ENCODE peak calls at places on chromosomes 4 and X, in seven cellular contexts. N is fibroblast of lung, M is left ventricle myocardium inferior, S is tibial artery, V is psoas muscle, F is Peyer's patch, G is BE2C. H is an unnamed sample. For H3K9me3 and H3K4me1, the result is how much of the 10 kb centered on the place peaks cover.

GRCh38 chrX:65582450-65583082 is 48.0 kb upstream of the LAS1L start:
- DNase-seq in M (no peak), G (no peak), S (no peak), N (no peak), F (no peak), V (no peak), H (no peak)

GRCh38 chr4:90960840-90961239 is 833.6 kb downstream of the CCSER1 start:
- DNase-seq in S (no peak), F (no peak), M (no peak), G (no peak), V (no peak), N (no peak), H (no peak)

GRCh38 chr4:101237773-101238172 is 109.6 kb downstream of the PPP3CA start:
- DNase-seq in M (no peak), G (no peak), V (no peak), N (no peak), S (no peak), F (no peak), H (no peak)

GRCh38 chr4:165384608-165385007 is 5.8 kb downstream of the CPE start:
- DNase-seq in N (peak), F (no peak), S (no peak), V (no peak), M (no peak), G (no peak), H (no peak)

GRCh38 chrX:38117485-38117884 is 103.2 kb downstream of the SRPX start:
- DNase-seq in S (no peak), G (peak), V (no peak), M (no peak), N (peak), F (no peak), H (no peak)

GRCh38 chr4:60042231-60042652 is 1157.9 kb upstream of the ADGRL3 start:
- DNase-seq in G (no peak), F (peak), S (no peak), V (no peak), M (no peak), N (no peak), H (no peak)

GRCh38 chr4:10962246-10962645 is 277.7 kb upstream of the CLNK start:
- DNase-seq in V (no peak), S (no peak), M (no peak), F (no peak), G (no peak), N (no peak), H (no peak)

GRCh38 chr4:159639924-159640323 is 537.0 kb downstream of the RAPGEF2 start:
- DNase-seq in G (no peak), M (no peak), N (peak), V (no peak), F (no peak), S (no peak), H (no peak)

GRCh38 chr4:187811586-187811985 is 184.0 kb upstream of the ZFP42 start:
- DNase-seq in F (no peak), M (no peak), V (no peak), S (no peak), G (no peak), N (no peak), H (no peak)

GRCh38 chr4:25551608-25552007 is 104.0 kb upstream of the SLC34A2 start:
- DNase-seq in G (no peak), V (no peak), F (no peak), N (no peak), S (no peak), M (no peak), H (no peak)

GRCh38 chrX:29470029-29470428 is 745.3 kb upstream of the MAGEB2 start:
- DNase-seq in N (peak), S (no peak), F (no peak), M (no peak), V (no peak), G (no peak), H (no peak)

GRCh38 chr4:105715692-105716278 is 7.2 kb downstream of the GSTCD start:
- DNase-seq in N (peak), G (no peak), V (no peak), F (no peak), S (no peak), M (no peak), H (no peak)

GRCh38 chr4:79121223-79121622 is 182.0 kb upstream of the PAQR3 start:
- DNase-seq in G (no peak), F (no peak), N (no peak), M (no peak), S (no peak), V (no peak), H (no peak)
- H3K9me3 ChIP-seq in G (under half), F (under half), N (under half), M (half or more), S (under half), V (under half), H (half or more)

DNA sequence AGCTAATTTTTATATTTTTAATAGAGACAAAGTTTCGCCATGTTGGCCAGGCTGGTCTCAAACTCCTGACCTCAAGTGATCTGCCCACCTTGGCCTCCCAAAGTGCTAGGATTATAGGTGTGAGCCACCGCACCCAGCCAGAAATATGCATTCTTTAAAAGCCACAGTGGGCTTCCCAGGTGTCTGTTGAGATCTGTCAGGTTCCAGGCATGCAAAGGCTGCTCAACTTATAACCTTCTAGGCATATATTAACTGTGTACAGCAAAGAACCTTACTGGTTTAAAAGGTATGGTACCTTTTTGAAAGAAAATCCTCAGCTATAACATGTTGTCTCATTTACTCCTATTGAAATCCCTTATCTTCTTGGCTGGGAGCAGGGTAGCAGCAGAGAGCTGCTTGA is 42.5 kb downstream of the JADE3 start:
- DNase-seq in F (no peak), M (no peak), G (no peak), S (no peak), V (no peak), N (no peak), H (no peak)
- H3K4me1 ChIP-seq in F (under half), M (under half), G (under half), S (under half), V (under half), N (under half), H (under half)

GRCh38 chr4:184721254-184721653 is 12.6 kb downstream of the CENPU start:
- DNase-seq in S (no peak), V (no peak), N (no peak), F (no peak), M (no peak), G (no peak), H (no peak)

GRCh38 chr4:184727430-184727829 is 6.5 kb downstream of the CENPU start:
- DNase-seq in G (no peak), V (no peak), N (no peak), M (no peak), F (no peak), S (no peak), H (no peak)

GRCh38 chr4:184719407-184719806 is 14.5 kb downstream of the CENPU start:
- DNase-seq in N (no peak), V (no peak), S (no peak), F (no peak), M (no peak), G (no peak), H (no peak)

GRCh38 chr4:184722798-184723197 is 11.1 kb downstream of the CENPU start:
- DNase-seq in F (no peak), G (no peak), M (no peak), N (no peak), V (no peak), S (no peak), H (no peak)
- TF ChIP-seq CTCF in F (peak), G (peak), M (no peak), N (no peak), V (no peak), S (no peak), H (no peak)

GRCh38 chrX:63961964-63962363 is 176.9 kb upstream of the ARHGEF9 start:
- DNase-seq in F (no peak), N (no peak), V (no peak), G (no peak), S (no peak), M (no peak), H (no peak)
- H3K9me3 ChIP-seq in F (under half), N (under half), V (under half), G (under half), S (under half), M (under half), H (under half)

H was measured in right atrium auricular region.